ENCODE peak calls at places on chromosomes 5 and 9, in ten cellular contexts. I, H, B, W, L, R, E, N, V and J are unnamed samples.

GRCh38 chr9:33843312-33843950 is 26.5 kb downstream of the UBE2R2 start:
- DNase-seq in N (no peak), I (no peak), E (no peak), B (no peak), R (no peak), W (no peak), H (no peak), V (no peak), L (no peak), J (no peak)

GRCh38 chr5:43514471-43514815 is 505 bp downstream of the C5orf34 start:
- DNase-seq in W (peak), V (no peak), E (peak), N (no peak), H (peak), I (no peak), B (no peak), R (peak), L (no peak), J (no peak)

GRCh38 chr5:132268698-132269551 is 11.4 kb downstream of the PDLIM4 start:
- DNase-seq in I (no peak), R (peak), V (peak), W (no peak), B (no peak), E (no peak), N (no peak), L (no peak), H (no peak), J (no peak)

GRCh38 chr5:83430130-83431010 is 41.2 kb upstream of the VCAN start:
- DNase-seq in V (peak), B (peak), N (peak), W (peak), I (peak), L (peak), E (peak), H (peak), R (no peak), J (peak)

GRCh38 chr5:143887901-143888648 is 76.1 kb downstream of the HMHB1 start:
- DNase-seq in R (peak), B (no peak), H (peak), E (no peak), I (no peak), W (no peak), N (no peak), L (no peak), V (no peak), J (no peak)

GRCh38 chr5:69188811-69189161 is 597 bp upstream of the CENPH start:
- DNase-seq in H (peak), E (no peak), L (no peak), N (no peak), B (no peak), W (peak), R (no peak), V (no peak), I (no peak), J (no peak)

GRCh38 chr5:71778678-71779276 is 59.7 kb downstream of the CARTPT start:
- DNase-seq in N (no peak), R (no peak), V (no peak), W (peak), B (peak), L (no peak), H (peak), E (peak), I (peak), J (peak)

GRCh38 chr5:153372433-153373167 is 117.9 kb upstream of the GRIA1 start:
- DNase-seq in W (no peak), B (no peak), H (no peak), R (no peak), L (no peak), E (no peak), N (no peak), V (no peak), I (no peak), J (no peak)

GRCh38 chr9:4955836-4956235 is 29.2 kb upstream of the JAK2 start:
- DNase-seq in H (peak), B (no peak), E (no peak), L (no peak), V (no peak), W (peak), I (no peak), R (no peak), N (no peak), J (no peak)

GRCh38 chr5:154968953-154969352 is 28.1 kb downstream of the MRPL22 start:
- DNase-seq in N (no peak), W (no peak), V (no peak), B (no peak), I (no peak), H (no peak), L (no peak), E (no peak), R (no peak), J (no peak)

GRCh38 chr5:33310471-33310870 is 130.3 kb upstream of the TARS1 start:
- DNase-seq in V (no peak), B (no peak), E (no peak), W (no peak), R (no peak), N (no peak), H (no peak), L (no peak), I (no peak), J (no peak)

GRCh38 chr5:158948376-158948775 is 151.3 kb downstream of the EBF1 start:
- DNase-seq in W (no peak), N (no peak), I (no peak), L (no peak), H (no peak), V (no peak), E (no peak), B (no peak), R (no peak), J (no peak)
- TF ChIP-seq CTCF in W (no peak), N (no peak), I (no peak), L (no peak), H (no peak), V (no peak), E (no peak), B (no peak), R (no peak), J (no peak)

GRCh38 chr9:70389642-70390266 is 24.7 kb downstream of the KLF9 start:
- DNase-seq in R (no peak), V (no peak), W (no peak), I (no peak), E (no peak), L (no peak), B (no peak), N (no peak), H (no peak), J (no peak)

GRCh38 chr9:70392850-70393249 is 21.6 kb downstream of the KLF9 start:
- DNase-seq in W (no peak), B (no peak), V (no peak), H (no peak), R (no peak), I (no peak), N (no peak), E (no peak), L (no peak), J (no peak)

GRCh38 chr9:70389188-70389587 is 25.3 kb downstream of the KLF9 start:
- DNase-seq in N (no peak), I (no peak), R (no peak), H (no peak), E (no peak), V (no peak), W (no peak), B (no peak), L (no peak), J (no peak)

GRCh38 chr9:70390922-70391321 is 23.5 kb downstream of the KLF9 start:
- DNase-seq in B (no peak), I (no peak), E (no peak), H (no peak), R (no peak), L (no peak), W (no peak), V (no peak), N (no peak), J (no peak)

GRCh38 chr9:70392189-70392588 is 22.3 kb downstream of the KLF9 start:
- DNase-seq in L (no peak), B (no peak), R (no peak), N (no peak), W (no peak), H (no peak), V (no peak), E (no peak), I (peak), J (peak)
- TF ChIP-seq CTCF in L (peak), B (peak), R (no peak), N (peak), W (peak), H (peak), V (peak), E (no peak), I (peak), J (peak)

DNA sequence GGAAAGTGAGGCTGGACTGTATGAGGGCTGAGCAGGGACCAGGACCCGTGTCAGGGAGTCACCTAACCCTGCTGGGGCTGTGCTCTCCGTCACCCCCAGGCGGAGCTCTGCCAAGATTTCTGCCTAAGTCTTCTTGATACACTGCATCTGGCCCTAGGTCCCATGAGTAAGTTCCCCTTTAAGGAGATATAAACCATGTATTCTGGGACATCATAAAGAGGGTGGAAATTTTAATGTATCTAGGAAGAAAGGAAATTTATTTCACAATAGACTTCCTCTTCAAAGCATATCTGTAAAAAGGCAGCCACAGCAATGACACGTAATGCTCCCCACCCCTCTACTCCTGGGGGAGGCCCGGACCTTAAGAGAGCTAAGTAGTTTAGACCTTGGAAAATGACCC is 183.4 kb downstream of the FBXL7 start:
- DNase-seq in I (peak), W (no peak), E (peak), V (peak), R (no peak), H (peak), B (no peak), L (no peak), N (no peak), J (no peak)
- TF ChIP-seq CTCF in I (peak), W (no peak), E (peak), V (peak), R (peak), H (peak), B (peak), L (no peak), N (no peak), J (no peak)

GRCh38 chr9:35569206-35569605 is 35.9 kb upstream of the TESK1 start:
- DNase-seq in B (no peak), H (no peak), R (no peak), W (no peak), V (no peak), I (peak), E (no peak), L (no peak), N (no peak), J (no peak)

GRCh38 chr9:35574578-35575104 is 30.4 kb upstream of the TESK1 start:
- DNase-seq in R (no peak), W (no peak), N (no peak), H (no peak), I (no peak), B (no peak), L (no peak), E (no peak), V (no peak), J (no peak)

GRCh38 chr9:35568196-35568595 is 36.9 kb upstream of the TESK1 start:
- DNase-seq in R (no peak), H (no peak), V (no peak), E (no peak), L (no peak), W (no peak), I (no peak), B (no peak), N (no peak), J (no peak)

GRCh38 chr9:35571113-35571512 is 33.9 kb upstream of the TESK1 start:
- DNase-seq in R (no peak), N (no peak), L (no peak), B (no peak), W (no peak), E (no peak), V (no peak), H (no peak), I (no peak), J (no peak)

GRCh38 chr9:35570709-35571108 is 34.4 kb upstream of the TESK1 start:
- DNase-seq in N (no peak), L (no peak), I (peak), E (no peak), B (no peak), V (no peak), R (no peak), W (no peak), H (no peak), J (peak)
- TF ChIP-seq CTCF in N (no peak), L (no peak), I (no peak), E (no peak), B (no peak), V (no peak), R (no peak), W (no peak), H (no peak), J (no peak)